ENCODE peak calls at places on chromosomes 12 and 14, in ten cellular contexts. One of them, this sample, is unnamed.

GRCh38 chr14:89675590-89675989 is 258.6 kb upstream of the FOXN3 start:
- DNase-seq in left cardiac atrium: no peak
- DNase-seq in osteocyte: no peak
- DNase-seq in GM19239: no peak
- DNase-seq in effector memory CD4-positive, alpha-beta T cell: no peak
- DNase-seq in anterior cingulate cortex: no peak
- DNase-seq in ELF-1: no peak
- DNase-seq in WTC11: no peak
- DNase-seq in COR-L47: no peak
- DNase-seq in Kasumi-1: no peak
- DNase-seq in this sample: no peak

GRCh38 chr12:79174656-79175055 is 310.1 kb downstream of the SYT1 start:
- DNase-seq in GM19239: peak; percentile 1
- DNase-seq in osteocyte: no peak
- DNase-seq in WTC11: no peak
- DNase-seq in left cardiac atrium: no peak
- DNase-seq in anterior cingulate cortex: no peak
- DNase-seq in ELF-1: no peak
- DNase-seq in COR-L47: peak; percentile 16
- DNase-seq in effector memory CD4-positive, alpha-beta T cell: no peak
- DNase-seq in Kasumi-1: peak; percentile 31
- DNase-seq in this sample: peak; percentile 46

GRCh38 chr14:36315159-36315853 is 5.1 kb downstream of the MBIP start:
- DNase-seq in anterior cingulate cortex: no peak
- DNase-seq in left cardiac atrium: no peak
- DNase-seq in effector memory CD4-positive, alpha-beta T cell: no peak
- DNase-seq in ELF-1: no peak
- DNase-seq in Kasumi-1: no peak
- DNase-seq in WTC11: no peak
- DNase-seq in GM19239: no peak
- DNase-seq in COR-L47: no peak
- DNase-seq in osteocyte: no peak
- DNase-seq in this sample: peak; percentile 20

GRCh38 chr12:30862486-30862885 is 64.1 kb upstream of the TSPAN11 start:
- DNase-seq in osteocyte: no peak
- DNase-seq in anterior cingulate cortex: no peak
- DNase-seq in GM19239: no peak
- DNase-seq in effector memory CD4-positive, alpha-beta T cell: no peak
- DNase-seq in WTC11: no peak
- DNase-seq in left cardiac atrium: peak; percentile 65
- DNase-seq in ELF-1: no peak
- DNase-seq in COR-L47: no peak
- DNase-seq in Kasumi-1: no peak
- DNase-seq in this sample: no peak

GRCh38 chr12:26936559-26937442 is 980 bp downstream of the INTS13 start:
- DNase-seq in ELF-1: peak; percentile 14
- DNase-seq in effector memory CD4-positive, alpha-beta T cell: no peak
- DNase-seq in COR-L47: no peak
- DNase-seq in WTC11: no peak
- DNase-seq in GM19239: no peak
- DNase-seq in anterior cingulate cortex: no peak
- DNase-seq in osteocyte: no peak
- DNase-seq in Kasumi-1: peak; percentile 46
- DNase-seq in left cardiac atrium: no peak
- DNase-seq in this sample: no peak

GRCh38 chr12:109228664-109229063 is 80.4 kb downstream of the FOXN4 start:
- DNase-seq in effector memory CD4-positive, alpha-beta T cell: no peak
- DNase-seq in ELF-1: no peak
- DNase-seq in WTC11: no peak
- DNase-seq in COR-L47: no peak
- DNase-seq in GM19239: no peak
- DNase-seq in Kasumi-1: no peak
- DNase-seq in left cardiac atrium: no peak
- DNase-seq in osteocyte: no peak
- DNase-seq in anterior cingulate cortex: no peak
- DNase-seq in this sample: no peak

GRCh38 chr12:54689034-54689372 is 40.8 kb upstream of the DCD start:
- DNase-seq in effector memory CD4-positive, alpha-beta T cell: no peak
- DNase-seq in ELF-1: no peak
- DNase-seq in GM19239: no peak
- DNase-seq in left cardiac atrium: no peak
- DNase-seq in anterior cingulate cortex: no peak
- DNase-seq in Kasumi-1: no peak
- DNase-seq in COR-L47: no peak
- DNase-seq in WTC11: no peak
- DNase-seq in osteocyte: no peak
- DNase-seq in this sample: peak; percentile 54

GRCh38 chr12:54014315-54015209 is 5.8 kb downstream of the HOXC8 start:
- DNase-seq in osteocyte: no peak
- DNase-seq in anterior cingulate cortex: no peak
- DNase-seq in effector memory CD4-positive, alpha-beta T cell: no peak
- DNase-seq in COR-L47: no peak
- DNase-seq in left cardiac atrium: no peak
- DNase-seq in GM19239: no peak
- DNase-seq in ELF-1: no peak
- DNase-seq in Kasumi-1: no peak
- DNase-seq in WTC11: no peak
- DNase-seq in this sample: no peak

GRCh38 chr12:53337998-53338397 is 1.8 kb upstream of the SP7 start:
- DNase-seq in left cardiac atrium: no peak
- DNase-seq in Kasumi-1: no peak
- DNase-seq in osteocyte: no peak
- DNase-seq in COR-L47: no peak
- DNase-seq in WTC11: no peak
- DNase-seq in GM19239: no peak
- DNase-seq in anterior cingulate cortex: no peak
- DNase-seq in effector memory CD4-positive, alpha-beta T cell: no peak
- DNase-seq in ELF-1: peak; percentile 47
- DNase-seq in this sample: no peak

GRCh38 chr14:54599932-54600331 is 33.0 kb downstream of the SAMD4A start:
- DNase-seq in osteocyte: no peak
- DNase-seq in anterior cingulate cortex: no peak
- DNase-seq in ELF-1: no peak
- DNase-seq in WTC11: no peak
- DNase-seq in effector memory CD4-positive, alpha-beta T cell: no peak
- DNase-seq in left cardiac atrium: no peak
- DNase-seq in GM19239: no peak
- DNase-seq in Kasumi-1: peak; percentile 30
- DNase-seq in COR-L47: peak; percentile 23
- DNase-seq in this sample: no peak

GRCh38 chr14:73850940-73851339 is 691 bp upstream of the PTGR2 start:
- DNase-seq in osteocyte: no peak
- DNase-seq in COR-L47: no peak
- DNase-seq in effector memory CD4-positive, alpha-beta T cell: no peak
- DNase-seq in anterior cingulate cortex: no peak
- DNase-seq in left cardiac atrium: no peak
- DNase-seq in ELF-1: no peak
- DNase-seq in GM19239: no peak
- DNase-seq in WTC11: no peak
- DNase-seq in Kasumi-1: no peak
- DNase-seq in this sample: no peak

GRCh38 chr14:99529899-99530298 is 48.7 kb downstream of the CCNK start:
- DNase-seq in WTC11: no peak
- DNase-seq in left cardiac atrium: no peak
- DNase-seq in Kasumi-1: no peak
- DNase-seq in COR-L47: no peak
- DNase-seq in GM19239: no peak
- DNase-seq in osteocyte: no peak
- DNase-seq in anterior cingulate cortex: no peak
- DNase-seq in effector memory CD4-positive, alpha-beta T cell: no peak
- DNase-seq in ELF-1: no peak
- DNase-seq in this sample: no peak

This sample was measured in GM23338.